ENCODE peak calls at places on chromosomes 6 and 20, in seven cellular contexts. One of them, this sample, is unnamed.
A peak's percentile ranks its signal among the peaks of the same experiment; 100 is the strongest.

GRCh38 chr6:105991561-105992314 is 94.4 kb upstream of the PRDM1 start:
- DNase-seq in posterior cingulate gyrus: no peak
- DNase-seq in HT1080: no peak
- DNase-seq in fibroblast of the conjunctiva: no peak
- DNase-seq in right lobe of liver: peak; percentile 69
- DNase-seq in activated T-cell treated with anti-CD3 and anti-CD28 coated beads, Interleukin-2, amount 50 U/mL, for 1 hour: peak; percentile 61
- DNase-seq in B cell: peak; percentile 52
- DNase-seq in this sample: no peak

GRCh38 chr6:134410531-134410930 is 92.6 kb upstream of the SGK1 start:
- DNase-seq in posterior cingulate gyrus: no peak
- DNase-seq in HT1080: no peak
- DNase-seq in fibroblast of the conjunctiva: no peak
- DNase-seq in right lobe of liver: no peak
- DNase-seq in activated T-cell treated with anti-CD3 and anti-CD28 coated beads, Interleukin-2, amount 50 U/mL, for 1 hour: no peak
- DNase-seq in B cell: no peak
- DNase-seq in this sample: no peak

GRCh38 chr20:45782890-45783289 is 8.8 kb downstream of the WFDC3 start:
- DNase-seq in posterior cingulate gyrus: no peak
- DNase-seq in HT1080: peak; percentile 77
- DNase-seq in fibroblast of the conjunctiva: no peak
- DNase-seq in right lobe of liver: no peak
- DNase-seq in activated T-cell treated with anti-CD3 and anti-CD28 coated beads, Interleukin-2, amount 50 U/mL, for 1 hour: no peak
- DNase-seq in B cell: no peak
- DNase-seq in this sample: no peak

GRCh38 chr20:21166801-21167200 is 40.9 kb downstream of the KIZ start:
- DNase-seq in posterior cingulate gyrus: no peak
- DNase-seq in HT1080: peak; percentile 51
- DNase-seq in fibroblast of the conjunctiva: no peak
- DNase-seq in right lobe of liver: no peak
- DNase-seq in activated T-cell treated with anti-CD3 and anti-CD28 coated beads, Interleukin-2, amount 50 U/mL, for 1 hour: no peak
- DNase-seq in B cell: no peak
- DNase-seq in this sample: no peak

GRCh38 chr6:19637010-19637409 is 200.2 kb upstream of the ID4 start:
- DNase-seq in posterior cingulate gyrus: no peak
- DNase-seq in HT1080: no peak
- DNase-seq in fibroblast of the conjunctiva: no peak
- DNase-seq in right lobe of liver: no peak
- DNase-seq in activated T-cell treated with anti-CD3 and anti-CD28 coated beads, Interleukin-2, amount 50 U/mL, for 1 hour: no peak
- DNase-seq in B cell: no peak
- DNase-seq in this sample: peak; percentile 74

GRCh38 chr6:53309059-53309896 is 39.5 kb downstream of the ELOVL5 start:
- DNase-seq in posterior cingulate gyrus: no peak
- DNase-seq in HT1080: no peak
- DNase-seq in fibroblast of the conjunctiva: peak; percentile 59
- DNase-seq in right lobe of liver: no peak
- DNase-seq in activated T-cell treated with anti-CD3 and anti-CD28 coated beads, Interleukin-2, amount 50 U/mL, for 1 hour: no peak
- DNase-seq in B cell: no peak
- DNase-seq in this sample: no peak

GRCh38 chr20:52533401-52533800 is 341.8 kb upstream of the ZFP64 start:
- DNase-seq in posterior cingulate gyrus: no peak
- DNase-seq in HT1080: no peak
- DNase-seq in fibroblast of the conjunctiva: no peak
- DNase-seq in right lobe of liver: no peak
- DNase-seq in activated T-cell treated with anti-CD3 and anti-CD28 coated beads, Interleukin-2, amount 50 U/mL, for 1 hour: no peak
- DNase-seq in B cell: no peak
- DNase-seq in this sample: no peak

GRCh38 chr6:16540804-16541752 is 220.2 kb downstream of the ATXN1 start:
- DNase-seq in posterior cingulate gyrus: peak; percentile 72
- DNase-seq in HT1080: no peak
- DNase-seq in fibroblast of the conjunctiva: no peak
- DNase-seq in right lobe of liver: no peak
- DNase-seq in activated T-cell treated with anti-CD3 and anti-CD28 coated beads, Interleukin-2, amount 50 U/mL, for 1 hour: no peak
- DNase-seq in B cell: no peak
- DNase-seq in this sample: no peak

GRCh38 chr6:34027445-34027936 is 118.4 kb downstream of the GRM4 start:
- DNase-seq in posterior cingulate gyrus: peak; percentile 87
- DNase-seq in HT1080: peak; percentile 12
- DNase-seq in fibroblast of the conjunctiva: no peak
- DNase-seq in right lobe of liver: peak; percentile 67
- DNase-seq in activated T-cell treated with anti-CD3 and anti-CD28 coated beads, Interleukin-2, amount 50 U/mL, for 1 hour: peak; percentile 77
- DNase-seq in B cell: peak; percentile 86
- DNase-seq in this sample: no peak

GRCh38 chr6:170269873-170270541 is 20.9 kb downstream of the DLL1 start:
- DNase-seq in posterior cingulate gyrus: peak; percentile 39
- DNase-seq in HT1080: no peak
- DNase-seq in fibroblast of the conjunctiva: no peak
- DNase-seq in right lobe of liver: peak; percentile 39
- DNase-seq in activated T-cell treated with anti-CD3 and anti-CD28 coated beads, Interleukin-2, amount 50 U/mL, for 1 hour: no peak
- DNase-seq in B cell: no peak
- DNase-seq in this sample: no peak

GRCh38 chr6:126888727-126889725 is 229.4 kb upstream of the RSPO3 start:
- DNase-seq in posterior cingulate gyrus: no peak
- DNase-seq in HT1080: no peak
- DNase-seq in fibroblast of the conjunctiva: no peak
- DNase-seq in right lobe of liver: no peak
- DNase-seq in activated T-cell treated with anti-CD3 and anti-CD28 coated beads, Interleukin-2, amount 50 U/mL, for 1 hour: no peak
- DNase-seq in B cell: no peak
- DNase-seq in this sample: no peak

GRCh38 chr6:56486681-56487080 is 156.0 kb downstream of the DST start:
- DNase-seq in posterior cingulate gyrus: no peak
- DNase-seq in HT1080: no peak
- DNase-seq in fibroblast of the conjunctiva: no peak
- DNase-seq in right lobe of liver: no peak
- DNase-seq in activated T-cell treated with anti-CD3 and anti-CD28 coated beads, Interleukin-2, amount 50 U/mL, for 1 hour: no peak
- DNase-seq in B cell: no peak
- DNase-seq in this sample: no peak

GRCh38 chr6:106556368-106556960 is 72.8 kb downstream of the RTN4IP1 start:
- DNase-seq in posterior cingulate gyrus: no peak
- DNase-seq in HT1080: peak; percentile 41
- DNase-seq in fibroblast of the conjunctiva: peak; percentile 27
- DNase-seq in right lobe of liver: no peak
- DNase-seq in activated T-cell treated with anti-CD3 and anti-CD28 coated beads, Interleukin-2, amount 50 U/mL, for 1 hour: no peak
- DNase-seq in B cell: no peak
- DNase-seq in this sample: no peak

GRCh38 chr6:107917468-107918375 is 40.3 kb downstream of the SEC63 start:
- DNase-seq in posterior cingulate gyrus: no peak
- DNase-seq in HT1080: no peak
- DNase-seq in fibroblast of the conjunctiva: no peak
- DNase-seq in right lobe of liver: no peak
- DNase-seq in activated T-cell treated with anti-CD3 and anti-CD28 coated beads, Interleukin-2, amount 50 U/mL, for 1 hour: no peak
- DNase-seq in B cell: no peak
- DNase-seq in this sample: no peak

GRCh38 chr6:7758456-7758855 is 32.6 kb downstream of the BMP6 start:
- DNase-seq in posterior cingulate gyrus: no peak
- DNase-seq in HT1080: peak; percentile 87
- DNase-seq in fibroblast of the conjunctiva: peak; percentile 65
- DNase-seq in right lobe of liver: no peak
- DNase-seq in activated T-cell treated with anti-CD3 and anti-CD28 coated beads, Interleukin-2, amount 50 U/mL, for 1 hour: no peak
- DNase-seq in B cell: no peak
- DNase-seq in this sample: no peak